ENCODE peak calls at places on chromosomes 7 and 10, in ten cellular contexts. E is EL; H is psoas muscle; X is stimulated activated CD4-positive, alpha-beta T cell treated with anti-CD3 and anti-CD28 coated beads, Interleukin-2, amount 100 ng/mL, for 48 hours; B is MG63; G is activated T-cell treated with anti-CD3 and anti-CD28 coated beads for 24 hours; N is AG08395; R is GM13977; J is left cardiac atrium; O is tibial artery. I is an unnamed sample.

GRCh38 chr7:80443336-80443735 is 68.5 kb downstream of the GNAT3 start:
- DNase-seq in E (no peak), H (no peak), X (no peak), B (no peak), G (no peak), N (no peak), R (no peak), J (no peak), O (no peak), I (no peak)

GRCh38 chr7:44538093-44538797 is 2.9 kb downstream of the NPC1L1 start:
- DNase-seq in E (no peak), H (no peak), X (no peak), B (no peak), G (no peak), N (no peak), R (peak; percentile 5), J (no peak), O (no peak), I (no peak)

GRCh38 chr7:16223963-16224707 is 197.2 kb downstream of the CRPPA start:
- DNase-seq in E (no peak), H (no peak), X (no peak), B (no peak), G (peak; percentile 11), N (no peak), R (no peak), J (no peak), O (no peak), I (no peak)

GRCh38 chr7:115135769-115136410 is 214.0 kb downstream of the MDFIC start:
- DNase-seq in E (no peak), H (no peak), X (no peak), B (no peak), G (no peak), N (no peak), R (no peak), J (no peak), O (no peak), I (no peak)

GRCh38 chr10:86286591-86287421 is 79.8 kb downstream of the GRID1 start:
- DNase-seq in E (no peak), H (no peak), X (no peak), B (no peak), G (no peak), N (no peak), R (no peak), J (no peak), O (no peak), I (no peak)

GRCh38 chr7:142956951-142957623 is 5.1 kb downstream of the KEL start:
- DNase-seq in E (peak; percentile 8), H (no peak), X (no peak), B (no peak), G (no peak), N (no peak), R (no peak), J (no peak), O (no peak), I (peak; percentile 21)

GRCh38 chr7:153158204-153158603 is 398.7 kb downstream of the ACTR3B start:
- DNase-seq in E (no peak), H (no peak), X (no peak), B (no peak), G (no peak), N (no peak), R (no peak), J (no peak), O (no peak), I (no peak)

GRCh38 chr7:2643386-2644229 is 11.8 kb downstream of the TTYH3 start:
- DNase-seq in E (no peak), H (no peak), X (no peak), B (no peak), G (no peak), N (no peak), R (no peak), J (no peak), O (no peak), I (no peak)

GRCh38 chr7:95493844-95494243 is 8.1 kb downstream of the ASB4 start:
- DNase-seq in E (no peak), H (no peak), X (no peak), B (no peak), G (no peak), N (no peak), R (no peak), J (no peak), O (no peak), I (no peak)

GRCh38 chr7:107327986-107328569 is 141.8 kb upstream of the GPR22 start:
- DNase-seq in E (peak; percentile 85), H (no peak), X (no peak), B (no peak), G (no peak), N (peak; percentile 5), R (no peak), J (no peak), O (no peak), I (no peak)

GRCh38 chr10:110432084-110432483 is 65.6 kb upstream of the DUSP5 start:
- DNase-seq in E (no peak), H (no peak), X (no peak), B (no peak), G (no peak), N (no peak), R (no peak), J (no peak), O (no peak), I (no peak)

GRCh38 chr7:134778941-134779740 is at the start of gene CALD1:
- DNase-seq in E (peak; percentile 100), H (peak; percentile 42), X (no peak), B (peak; percentile 96), G (no peak), N (peak; percentile 95), R (no peak), J (peak; percentile 80), O (peak; percentile 80), I (peak; percentile 52)

GRCh38 chr7:123979876-123980275 is 53.0 kb downstream of the TMEM229A start:
- DNase-seq in E (peak; percentile 3), H (no peak), X (no peak), B (peak; percentile 61), G (no peak), N (no peak), R (no peak), J (no peak), O (no peak), I (no peak)

GRCh38 chr7:898460-898854 is 22.1 kb downstream of the GET4 start:
- DNase-seq in E (no peak), H (no peak), X (no peak), B (no peak), G (no peak), N (no peak), R (no peak), J (no peak), O (no peak), I (no peak)

GRCh38 chr7:1055084-1055450 is 10.7 kb downstream of the GPR146 start:
- DNase-seq in E (no peak), H (peak; percentile 68), X (peak; percentile 26), B (no peak), G (peak; percentile 30), N (no peak), R (no peak), J (peak; percentile 80), O (peak; percentile 65), I (no peak)

GRCh38 chr7:7996568-7996967 is 28.0 kb downstream of the GLCCI1 start:
- DNase-seq in E (peak; percentile 28), H (no peak), X (no peak), B (peak; percentile 7), G (no peak), N (peak; percentile 20), R (no peak), J (no peak), O (no peak), I (no peak)

GRCh38 chr7:30852360-30852709 is 59.3 kb upstream of the AQP1 start:
- DNase-seq in E (peak; percentile 4), H (no peak), X (no peak), B (no peak), G (no peak), N (peak; percentile 68), R (no peak), J (no peak), O (no peak), I (no peak)

GRCh38 chr10:104049497-104050250 is 36.0 kb downstream of the COL17A1 start:
- DNase-seq in E (peak; percentile 67), H (no peak), X (no peak), B (peak; percentile 42), G (no peak), N (peak; percentile 85), R (no peak), J (peak; percentile 38), O (no peak), I (no peak)

GRCh38 chr10:52652431-52653220 is 120.0 kb downstream of the MBL2 start:
- DNase-seq in E (no peak), H (no peak), X (no peak), B (peak; percentile 60), G (no peak), N (no peak), R (no peak), J (no peak), O (no peak), I (no peak)

GRCh38 chr7:35819310-35819709 is 18.5 kb downstream of the SEPTIN7 start:
- DNase-seq in E (no peak), H (no peak), X (no peak), B (no peak), G (no peak), N (no peak), R (no peak), J (no peak), O (no peak), I (no peak)

GRCh38 chr10:121845044-121845784 is 82.6 kb downstream of the ATE1 start:
- DNase-seq in E (no peak), H (no peak), X (no peak), B (no peak), G (no peak), N (no peak), R (no peak), J (no peak), O (no peak), I (no peak)

GRCh38 chr7:93374345-93374940 is 142.3 kb downstream of the VPS50 start:
- DNase-seq in E (peak; percentile 38), H (no peak), X (no peak), B (no peak), G (no peak), N (peak; percentile 41), R (peak; percentile 9), J (no peak), O (no peak), I (no peak)

GRCh38 chr10:51097546-51097945 is 23.3 kb downstream of the PRKG1 start:
- DNase-seq in E (peak; percentile 73), H (no peak), X (no peak), B (no peak), G (no peak), N (no peak), R (no peak), J (no peak), O (no peak), I (no peak)

GRCh38 chr7:68246189-68246633 is 1249.6 kb downstream of the TYW1 start:
- DNase-seq in E (no peak), H (no peak), X (no peak), B (no peak), G (no peak), N (peak; percentile 7), R (no peak), J (no peak), O (no peak), I (no peak)

GRCh38 chr10:112813866-112814596 is 136.0 kb upstream of the TCF7L2 start:
- DNase-seq in E (no peak), H (no peak), X (no peak), B (no peak), G (no peak), N (no peak), R (no peak), J (no peak), O (no peak), I (no peak)

GRCh38 chr7:138097064-138097741 is 20.9 kb downstream of the AKR1D1 start:
- DNase-seq in E (peak; percentile 34), H (no peak), X (no peak), B (no peak), G (no peak), N (peak; percentile 4), R (peak; percentile 36), J (no peak), O (no peak), I (peak; percentile 33)

GRCh38 chr7:27106181-27106905 is 3.9 kb upstream of the HOXA2 start:
- DNase-seq in E (no peak), H (no peak), X (no peak), B (no peak), G (no peak), N (no peak), R (no peak), J (no peak), O (no peak), I (peak; percentile 59)

GRCh38 chr10:14144491-14144890 is 186.2 kb downstream of the FRMD4A start:
- DNase-seq in E (no peak), H (no peak), X (no peak), B (no peak), G (no peak), N (no peak), R (no peak), J (no peak), O (no peak), I (no peak)

I was measured in pancreas.